ENCODE peak calls at places on chromosomes 2 and 18, in four cellular contexts. Q is HepG2, R is GM12878, F is H1. K is an unnamed sample.

GRCh38 chr2:218859556-218859993 is at the start of gene WNT6:
- DNase-seq in R (no peak), Q (no peak), F (no peak), K (no peak)

GRCh38 chr2:235596272-235596671 is 102.4 kb downstream of the AGAP1 start:
- DNase-seq in F (no peak), Q (no peak), R (no peak), K (no peak)

GRCh38 chr2:20962939-20963543 is 80.8 kb downstream of the APOB start:
- DNase-seq in F (peak), R (no peak), Q (peak), K (peak)

GRCh38 chr2:218569661-218570500 is 1.2 kb downstream of the CNOT9 start:
- DNase-seq in Q (peak), R (no peak), F (no peak), K (no peak)

GRCh38 chr2:52501715-52502475 is 1265.7 kb upstream of the CHAC2 start:
- DNase-seq in R (no peak), Q (no peak), F (no peak), K (no peak)

GRCh38 chr2:46091004-46091403 is 206.2 kb upstream of the EPAS1 start:
- DNase-seq in R (no peak), F (no peak), Q (no peak), K (no peak)

GRCh38 chr2:230877737-230878598 is 13.2 kb downstream of the ITM2C start:
- DNase-seq in R (no peak), Q (no peak), F (no peak), K (no peak)

GRCh38 chr2:127770973-127771735 is 39.8 kb downstream of the WDR33 start:
- DNase-seq in R (no peak), F (no peak), Q (peak), K (no peak)

GRCh38 chr2:164008752-164009151 is 272.9 kb upstream of the FIGN start:
- DNase-seq in Q (no peak), R (no peak), F (no peak), K (no peak)

GRCh38 chr2:134491796-134492441 is 226.9 kb downstream of the TMEM163 start:
- DNase-seq in F (no peak), R (no peak), Q (peak), K (no peak)

GRCh38 chr18:76212958-76213357 is 282.1 kb downstream of the ZNF516 start:
- DNase-seq in R (no peak), F (no peak), Q (no peak), K (no peak)

GRCh38 chr18:70650878-70651277 is 362.0 kb downstream of the SOCS6 start:
- DNase-seq in R (no peak), F (no peak), Q (no peak), K (no peak)

GRCh38 chr18:250685-251084 is 17.2 kb downstream of the THOC1 start:
- DNase-seq in F (no peak), Q (no peak), R (no peak), K (no peak)

GRCh38 chr2:31580321-31581117 is at the start of gene SRD5A2:
- DNase-seq in Q (no peak), R (no peak), F (no peak), K (no peak)

GRCh38 chr2:102092518-102092917 is 50.0 kb upstream of the IL1R1 start:
- DNase-seq in R (no peak), F (no peak), Q (no peak), K (no peak)

GRCh38 chr18:45107425-45107824 is 426.7 kb downstream of the SETBP1 start:
- DNase-seq in F (no peak), R (no peak), Q (no peak), K (no peak)

GRCh38 chr2:19632327-19633040 is 269.3 kb downstream of the TTC32 start:
- DNase-seq in F (no peak), Q (no peak), R (no peak), K (no peak)

GRCh38 chr2:210363876-210364275 is 48.9 kb upstream of the MYL1 start:
- DNase-seq in F (no peak), R (no peak), Q (peak), K (no peak)

GRCh38 chr2:222899413-222900181 is 38.8 kb downstream of the ACSL3 start:
- DNase-seq in Q (peak), F (no peak), R (no peak), K (no peak)

GRCh38 chr2:96091711-96092579 is 24.4 kb downstream of the ADRA2B start:
- DNase-seq in F (no peak), Q (no peak), R (no peak), K (no peak)

GRCh38 chr2:220134756-220135534 is 507.5 kb downstream of the SLC4A3 start:
- DNase-seq in F (no peak), R (no peak), Q (no peak), K (no peak)

GRCh38 chr2:206361407-206362045 is 81.8 kb upstream of the ADAM23 start:
- DNase-seq in Q (no peak), R (no peak), F (no peak), K (no peak)

GRCh38 chr18:7485616-7486015 is 81.5 kb upstream of the PTPRM start:
- DNase-seq in R (no peak), Q (no peak), F (no peak), K (no peak)
- TF ChIP-seq SUZ12 in R (no peak), Q (no peak), F (no peak), K (no peak)

GRCh38 chr18:48900469-48900868 is 50.3 kb downstream of the SMAD7 start:
- DNase-seq in R (no peak), Q (no peak), F (no peak), K (no peak)

GRCh38 chr18:48904086-48904485 is 46.7 kb downstream of the SMAD7 start:
- DNase-seq in Q (no peak), R (no peak), F (no peak), K (no peak)

GRCh38 chr18:48901145-48902022 is 49.4 kb downstream of the SMAD7 start:
- DNase-seq in F (no peak), Q (no peak), R (no peak), K (no peak)

GRCh38 chr18:48902856-48903601 is 47.7 kb downstream of the SMAD7 start:
- DNase-seq in Q (peak), F (no peak), R (no peak), K (no peak)

DNA sequence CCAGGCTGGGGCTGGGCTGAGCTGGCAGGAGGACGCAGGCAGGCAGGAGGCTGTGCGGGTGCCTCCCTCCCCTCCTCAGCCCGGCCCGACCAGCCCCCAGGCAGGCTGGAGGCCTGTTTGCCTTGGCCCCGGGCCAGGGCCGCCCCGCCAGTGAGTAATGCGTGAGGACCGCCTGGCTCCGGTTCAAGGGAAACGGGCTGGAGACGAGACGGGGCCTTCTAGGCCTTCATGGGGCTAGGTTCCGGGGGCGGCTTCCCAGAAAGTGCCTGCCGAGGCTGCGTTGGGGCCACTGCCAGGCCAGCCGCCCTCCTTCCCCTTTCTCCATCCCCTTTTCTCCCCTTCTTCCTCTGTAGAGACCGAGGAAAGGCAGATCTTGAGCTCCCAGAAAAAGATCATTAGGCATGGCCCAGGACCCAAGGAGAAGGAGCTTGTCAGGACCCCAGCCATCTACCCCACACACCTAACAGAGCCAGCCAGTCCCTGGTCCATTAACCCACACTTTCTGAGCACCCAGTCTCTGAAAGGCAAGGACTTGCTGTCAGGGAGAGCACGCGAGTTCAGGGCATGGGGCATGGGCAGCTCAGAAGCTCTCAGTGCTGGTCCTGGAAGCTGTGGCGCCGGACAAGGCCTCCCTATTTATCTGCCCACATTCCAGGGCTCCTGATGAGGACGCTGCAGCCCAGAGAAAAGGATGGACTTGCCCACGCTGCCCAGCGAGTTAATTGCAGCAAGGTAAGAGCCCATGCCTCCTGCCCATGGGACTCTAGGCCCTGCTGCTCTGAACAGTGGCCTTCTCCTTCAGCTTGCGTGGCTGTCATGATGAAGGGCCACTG is 48.5 kb downstream of the SMAD7 start:
- DNase-seq in F (no peak), Q (peak), R (no peak), K (peak)
- TF ChIP-seq SP1 in F (no peak), Q (no peak), R (no peak), K (no peak)

DNA sequence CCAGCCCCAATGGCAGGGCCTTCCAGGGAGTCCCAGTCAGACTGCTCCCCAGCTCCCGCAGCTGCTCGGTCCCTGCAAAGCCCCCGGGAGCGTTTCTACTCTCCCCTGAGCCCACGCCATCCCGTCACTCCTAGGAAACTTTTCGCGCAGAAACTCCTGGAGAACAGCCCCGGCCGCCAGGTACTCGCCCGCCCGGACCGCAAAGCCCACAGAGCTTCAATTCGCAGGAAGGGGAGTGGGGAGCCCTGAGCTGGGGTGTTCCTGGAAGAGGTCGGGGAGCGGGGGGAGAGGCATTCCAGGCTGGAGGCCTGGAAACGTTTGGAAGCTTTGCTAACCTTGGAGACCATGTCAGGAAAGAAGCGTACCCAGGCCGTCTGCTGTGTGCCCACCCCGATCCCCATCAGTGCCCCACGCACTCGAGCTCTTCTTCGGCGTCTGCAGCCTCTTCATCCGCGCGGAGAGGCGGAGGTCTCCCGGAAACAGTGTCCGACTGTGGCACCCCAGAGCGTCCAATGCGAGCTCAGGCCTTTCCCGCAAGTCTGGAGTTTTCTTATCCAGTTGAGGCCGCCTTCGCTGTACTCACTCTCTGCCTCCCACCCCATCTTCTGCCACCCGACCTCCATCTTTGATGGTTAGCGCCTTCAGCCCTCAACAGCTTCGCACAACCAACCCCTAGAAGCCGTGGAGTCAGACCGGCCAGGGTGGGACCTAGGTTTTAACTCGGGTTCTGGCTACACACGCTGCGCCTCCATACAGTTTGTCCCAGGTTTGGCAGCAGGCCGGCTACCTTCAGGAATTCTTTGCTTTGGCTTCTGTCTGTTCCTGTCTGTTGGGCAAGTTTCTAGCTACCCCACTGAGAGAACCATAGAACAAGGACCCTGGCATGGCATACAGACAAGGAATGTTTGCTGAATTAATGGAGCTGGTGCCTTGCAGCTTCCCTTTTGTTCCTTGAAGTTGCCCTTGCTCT is 3.7 kb downstream of the PCGF1 start:
- DNase-seq in Q (no peak), F (no peak), R (no peak), K (no peak)
- TF ChIP-seq SUZ12 in Q (no peak), F (peak), R (no peak), K (no peak)

DNA sequence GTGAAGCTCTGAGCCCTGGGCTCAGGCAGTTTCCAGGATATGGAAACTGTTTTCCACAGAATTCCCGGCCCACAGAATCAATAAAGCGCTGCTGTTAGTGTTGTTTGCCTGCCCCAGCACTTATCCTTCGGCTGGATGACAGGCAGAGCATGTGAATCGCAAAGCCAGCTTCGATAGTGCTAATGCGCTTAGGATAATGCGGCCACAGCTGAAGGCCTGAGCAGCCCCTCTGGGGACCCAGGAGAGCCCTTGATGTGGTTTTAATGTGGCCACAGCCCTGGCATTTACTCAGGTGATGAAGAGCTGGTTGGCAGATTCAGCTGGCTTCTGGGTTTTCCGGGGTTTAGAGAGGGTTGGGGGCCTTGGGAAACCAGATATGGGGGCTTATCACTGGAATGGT is 23.7 kb downstream of the PCARE start:
- DNase-seq in R (no peak), F (no peak), Q (no peak), K (no peak)
- TF ChIP-seq SP1 in R (no peak), F (no peak), Q (no peak), K (no peak)

GRCh38 chr2:120678251-120678650 is 57.4 kb upstream of the GLI2 start:
- DNase-seq in R (no peak), F (no peak), Q (no peak), K (no peak)

GRCh38 chr2:120677696-120678095 is 58.0 kb upstream of the GLI2 start:
- DNase-seq in F (no peak), Q (no peak), R (no peak), K (no peak)

GRCh38 chr2:120679526-120679925 is 56.1 kb upstream of the GLI2 start:
- DNase-seq in R (no peak), Q (no peak), F (no peak), K (no peak)

GRCh38 chr2:120680136-120680761 is 55.4 kb upstream of the GLI2 start:
- DNase-seq in F (no peak), R (peak), Q (peak), K (peak)

DNA sequence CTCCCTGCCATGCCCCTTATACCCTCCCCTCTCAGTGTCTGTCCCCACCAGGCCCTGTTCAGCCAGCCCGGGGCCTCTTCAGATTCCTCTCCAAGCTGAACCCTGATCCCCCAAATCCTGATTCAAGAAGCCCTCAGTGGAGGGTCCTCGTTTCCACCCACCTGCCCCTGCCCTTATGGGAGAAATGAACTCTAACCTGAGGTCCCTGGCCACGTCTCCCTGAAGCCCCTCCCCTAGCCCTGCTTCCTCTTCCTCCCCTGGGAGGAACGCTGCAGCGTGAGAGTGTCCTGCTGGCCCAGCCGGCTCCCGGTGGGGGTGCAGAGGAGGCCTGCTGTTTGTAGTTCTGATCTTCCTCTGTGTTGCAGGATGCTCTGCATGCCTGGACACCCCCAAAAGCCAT is 56.7 kb upstream of the GLI2 start:
- DNase-seq in R (no peak), Q (no peak), F (no peak), K (no peak)
- TF ChIP-seq SUZ12 in R (no peak), Q (no peak), F (no peak), K (no peak)

GRCh38 chr18:24727685-24728084 is 267.2 kb downstream of the HRH4 start:
- DNase-seq in Q (no peak), R (no peak), F (no peak), K (no peak)
- TF ChIP-seq SP1 in Q (no peak), R (no peak), F (no peak), K (no peak)

DNA sequence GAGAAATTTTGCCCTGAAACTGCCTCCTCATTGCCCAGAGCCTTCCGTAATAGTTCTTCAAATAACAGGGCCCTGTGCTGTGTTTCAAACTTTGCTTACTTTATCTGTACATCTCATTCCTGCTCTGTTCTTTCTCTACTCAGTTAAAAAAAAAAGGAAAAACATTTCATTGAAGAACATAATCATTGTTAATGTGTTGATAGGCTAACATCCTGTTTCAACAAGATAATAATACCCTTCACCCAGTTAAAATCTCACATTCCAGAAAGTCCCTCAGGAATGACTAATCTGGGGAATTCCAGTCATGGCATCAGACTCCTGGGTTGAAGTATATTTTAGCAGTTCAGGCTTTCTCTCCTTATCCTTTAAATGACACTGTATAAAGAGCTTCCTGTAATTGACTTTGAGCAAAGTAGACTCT is 45.6 kb upstream of the ITGAV start:
- DNase-seq in F (no peak), Q (peak), R (no peak), K (no peak)
- TF ChIP-seq SUZ12 in F (no peak), Q (no peak), R (no peak), K (no peak)

GRCh38 chr2:180660207-180660606 is 320.2 kb upstream of the UBE2E3 start:
- DNase-seq in R (no peak), F (no peak), Q (peak), K (no peak)

GRCh38 chr2:180655842-180656454 is 324.5 kb upstream of the UBE2E3 start:
- DNase-seq in Q (no peak), F (no peak), R (no peak), K (peak)

GRCh38 chr2:180655393-180655792 is 325.0 kb upstream of the UBE2E3 start:
- DNase-seq in R (no peak), Q (no peak), F (no peak), K (no peak)

GRCh38 chr2:180656455-180656847 is 324.0 kb upstream of the UBE2E3 start:
- DNase-seq in Q (peak), R (no peak), F (no peak), K (no peak)

DNA sequence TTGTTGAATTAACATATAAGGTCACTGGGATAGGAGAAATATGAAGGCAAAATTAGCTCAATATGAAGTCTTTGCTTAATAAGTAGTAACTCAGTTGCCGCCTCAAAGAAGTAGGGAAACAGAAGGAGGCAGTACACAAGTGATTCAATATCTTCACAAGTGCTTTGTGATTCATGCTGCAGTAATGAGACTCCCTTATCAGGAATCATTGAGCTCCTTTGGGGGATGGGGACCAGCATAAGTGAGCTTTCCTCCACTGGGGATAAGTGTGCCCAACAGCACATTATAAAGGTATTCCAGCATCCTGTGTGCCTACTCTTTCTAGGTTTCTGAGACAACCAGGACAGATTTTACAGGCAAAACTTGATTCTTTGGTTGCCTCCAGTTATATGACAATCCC is 323.4 kb upstream of the UBE2E3 start:
- DNase-seq in R (no peak), Q (no peak), F (no peak), K (no peak)
- TF ChIP-seq SP1 in R (no peak), Q (no peak), F (no peak), K (no peak)